ENCODE peak calls at places on chromosomes 13 and 19, in nine cellular contexts. B, E, S, O, K, H, R, P and C are unnamed samples.

GRCh38 chr13:67229438-67230242 is 496 bp downstream of the PCDH9 start:
- DNase-seq in S (no peak), B (no peak), O (no peak), R (no peak), H (no peak), E (no peak), P (peak; percentile 5), K (no peak), C (no peak)

GRCh38 chr13:66546534-66547379 is 683.4 kb downstream of the PCDH9 start:
- DNase-seq in R (no peak), H (no peak), P (no peak), K (no peak), S (no peak), O (no peak), E (no peak), B (no peak), C (no peak)

GRCh38 chr19:46224773-46225172 is 4.8 kb upstream of the IGFL1 start:
- DNase-seq in B (no peak), S (no peak), E (no peak), K (no peak), H (no peak), P (no peak), R (no peak), O (no peak), C (no peak)

GRCh38 chr13:37716796-37717195 is 118.2 kb upstream of the POSTN start:
- DNase-seq in K (no peak), R (no peak), P (no peak), B (no peak), H (no peak), S (no peak), E (no peak), O (no peak), C (no peak)

GRCh38 chr13:74443623-74444022 is 309.4 kb upstream of the KLF12 start:
- DNase-seq in R (no peak), K (no peak), B (no peak), O (no peak), E (no peak), H (no peak), S (no peak), P (no peak), C (no peak)

GRCh38 chr13:41597348-41598041 is 140.1 kb downstream of the RGCC start:
- DNase-seq in O (no peak), K (no peak), S (no peak), P (no peak), B (no peak), H (no peak), E (no peak), R (no peak), C (no peak)

GRCh38 chr13:95188128-95188527 is 113.1 kb downstream of the ABCC4 start:
- DNase-seq in R (no peak), K (no peak), S (no peak), P (no peak), B (no peak), E (no peak), H (no peak), O (no peak), C (no peak)

GRCh38 chr19:7933411-7933810 is 7.5 kb upstream of the CTXN1 start:
- DNase-seq in K (no peak), O (no peak), E (no peak), B (no peak), R (no peak), P (no peak), H (no peak), S (no peak), C (no peak)

GRCh38 chr19:42177686-42178019 is 39.8 kb downstream of the DEDD2 start:
- DNase-seq in E (no peak), O (no peak), P (no peak), R (no peak), B (no peak), H (no peak), S (no peak), K (no peak), C (no peak)
- H3K4me3 ChIP-seq in E (no peak overlapping the region), O (no peak overlapping the region), P (no peak overlapping the region), R (no peak overlapping the region), B (no peak overlapping the region), H (no peak overlapping the region), S (no peak overlapping the region), K (no peak overlapping the region), C (no peak overlapping the region)

DNA sequence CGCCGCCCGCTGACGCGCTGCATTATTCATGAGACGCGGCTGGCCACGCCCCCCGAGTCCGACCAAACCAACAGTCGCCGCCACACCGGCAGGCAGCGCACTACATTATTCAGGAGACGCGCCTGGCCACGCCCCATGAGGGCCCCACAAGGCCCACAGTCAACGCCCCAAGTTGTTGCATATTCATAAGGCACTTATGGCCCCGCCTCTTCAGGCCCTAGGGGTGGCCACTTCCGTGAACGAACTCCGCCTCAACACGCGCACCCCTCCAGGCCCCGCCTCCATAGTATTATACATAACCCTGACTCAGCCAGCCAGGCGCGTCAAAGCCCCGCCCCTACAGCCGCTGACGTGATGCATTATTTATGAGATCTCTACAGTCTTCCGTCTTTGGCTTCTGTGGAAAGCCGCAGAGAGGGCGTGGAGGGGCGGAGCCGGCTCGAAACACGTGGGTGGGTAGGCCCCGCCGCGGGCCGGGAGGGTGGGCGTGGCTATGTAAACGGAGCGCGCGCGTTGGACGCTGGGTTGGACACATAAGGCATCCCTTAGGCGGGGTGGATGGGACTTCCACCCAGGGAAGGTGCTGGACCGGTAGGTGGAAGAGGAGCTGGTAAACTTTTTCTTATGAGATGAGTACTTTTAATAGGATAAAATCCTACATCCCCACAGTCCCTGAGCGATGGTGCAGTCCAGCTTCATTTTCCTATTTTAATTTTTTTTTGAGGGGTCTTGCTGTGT is 423 bp upstream of the ELL start:
- DNase-seq in H (peak; percentile 100), S (peak; percentile 100), K (peak; percentile 100), P (peak; percentile 100), B (peak; percentile 100), R (peak; percentile 100), E (peak; percentile 100), O (peak; percentile 100), C (peak; percentile 100)
- TF ChIP-seq POLR2A in H (peak; percentile 9), S (no peak), K (peak; percentile 31), P (peak; percentile 32), B (no peak), R (no peak), E (no peak), O (peak; percentile 18), C (no peak)

GRCh38 chr19:16327911-16328823 is 3.5 kb downstream of the KLF2 start:
- DNase-seq in B (no peak), K (no peak), O (peak; percentile 93), E (peak; percentile 73), S (peak; percentile 76), P (peak; percentile 92), H (peak; percentile 96), R (peak; percentile 91), C (peak; percentile 76)

GRCh38 chr19:16327131-16327450 is 2.5 kb downstream of the KLF2 start:
- DNase-seq in P (no peak), E (no peak), H (no peak), O (no peak), B (no peak), S (no peak), R (no peak), K (no peak), C (no peak)

GRCh38 chr19:16327501-16327900 is 2.9 kb downstream of the KLF2 start:
- DNase-seq in B (no peak), H (no peak), S (no peak), K (no peak), P (no peak), O (no peak), R (no peak), E (no peak), C (no peak)

GRCh38 chr19:16330368-16330801 is 5.8 kb downstream of the KLF2 start:
- DNase-seq in R (peak; percentile 97), E (peak; percentile 88), S (peak; percentile 37), K (peak; percentile 57), P (no peak), H (peak; percentile 83), O (peak; percentile 75), B (peak; percentile 63), C (peak; percentile 89)

DNA sequence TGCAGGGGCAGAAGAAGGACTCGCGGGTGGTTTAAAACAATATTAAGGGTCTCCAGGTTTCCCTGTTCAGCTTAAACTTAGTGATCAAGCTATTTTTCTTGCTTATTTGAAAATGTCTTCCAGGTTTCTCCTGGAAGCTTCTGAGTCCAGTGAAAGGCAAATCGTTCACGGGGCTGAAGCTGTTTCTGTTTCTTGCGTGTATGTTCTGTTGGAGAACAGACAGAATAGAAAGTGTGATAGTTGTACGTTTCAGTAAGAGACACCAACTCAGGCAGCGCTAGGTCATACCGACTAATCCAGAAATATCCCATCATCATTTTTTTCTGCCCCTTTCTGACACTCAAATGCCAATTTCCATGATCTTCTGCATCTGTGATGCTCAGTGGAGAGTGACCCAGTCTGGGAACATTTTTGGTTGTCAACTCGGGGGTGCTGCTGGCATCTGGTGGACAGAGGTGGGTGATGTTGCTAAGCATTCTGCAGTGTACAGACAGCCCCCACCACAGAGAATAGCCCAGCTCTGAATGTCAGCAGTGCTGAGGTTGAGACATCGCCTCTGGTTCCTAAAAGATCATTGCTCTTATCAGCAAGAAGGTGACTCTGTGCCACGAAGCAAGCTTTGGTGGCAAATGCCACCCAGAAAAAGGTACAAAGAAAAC is 4.3 kb downstream of the KLF2 start:
- DNase-seq in H (no peak), B (no peak), K (no peak), S (peak; percentile 37), E (no peak), O (no peak), R (no peak), P (no peak), C (no peak)
- H3K4me3 ChIP-seq in H (peak overlapping the region; percentile 92), B (peak overlapping the region; percentile 97), K (peak overlapping the region; percentile 74), S (no peak overlapping the region), E (peak overlapping the region; percentile 77), O (peak overlapping the region; percentile 8), R (peak overlapping the region; percentile 96), P (peak overlapping the region; percentile 61), C (no peak overlapping the region)

GRCh38 chr19:17467471-17468301 is 2.6 kb upstream of the SLC27A1 start:
- DNase-seq in S (no peak), E (no peak), R (no peak), H (no peak), B (no peak), O (no peak), K (no peak), P (no peak), C (no peak)

GRCh38 chr19:17469092-17469370 is 1.3 kb upstream of the SLC27A1 start:
- DNase-seq in B (no peak), S (no peak), R (no peak), P (no peak), K (no peak), H (no peak), E (no peak), O (no peak), C (no peak)

GRCh38 chr19:17468302-17469091 is 1.8 kb upstream of the SLC27A1 start:
- DNase-seq in E (peak; percentile 85), H (peak; percentile 91), O (peak; percentile 42), B (peak; percentile 74), R (peak; percentile 76), S (peak; percentile 78), P (no peak), K (no peak), C (no peak)

GRCh38 chr19:17470204-17470841 is at the start of gene SLC27A1:
- DNase-seq in R (peak; percentile 97), H (peak; percentile 100), B (peak; percentile 98), P (peak; percentile 98), S (peak; percentile 100), E (peak; percentile 98), O (peak; percentile 99), K (peak; percentile 96), C (peak; percentile 93)

DNA sequence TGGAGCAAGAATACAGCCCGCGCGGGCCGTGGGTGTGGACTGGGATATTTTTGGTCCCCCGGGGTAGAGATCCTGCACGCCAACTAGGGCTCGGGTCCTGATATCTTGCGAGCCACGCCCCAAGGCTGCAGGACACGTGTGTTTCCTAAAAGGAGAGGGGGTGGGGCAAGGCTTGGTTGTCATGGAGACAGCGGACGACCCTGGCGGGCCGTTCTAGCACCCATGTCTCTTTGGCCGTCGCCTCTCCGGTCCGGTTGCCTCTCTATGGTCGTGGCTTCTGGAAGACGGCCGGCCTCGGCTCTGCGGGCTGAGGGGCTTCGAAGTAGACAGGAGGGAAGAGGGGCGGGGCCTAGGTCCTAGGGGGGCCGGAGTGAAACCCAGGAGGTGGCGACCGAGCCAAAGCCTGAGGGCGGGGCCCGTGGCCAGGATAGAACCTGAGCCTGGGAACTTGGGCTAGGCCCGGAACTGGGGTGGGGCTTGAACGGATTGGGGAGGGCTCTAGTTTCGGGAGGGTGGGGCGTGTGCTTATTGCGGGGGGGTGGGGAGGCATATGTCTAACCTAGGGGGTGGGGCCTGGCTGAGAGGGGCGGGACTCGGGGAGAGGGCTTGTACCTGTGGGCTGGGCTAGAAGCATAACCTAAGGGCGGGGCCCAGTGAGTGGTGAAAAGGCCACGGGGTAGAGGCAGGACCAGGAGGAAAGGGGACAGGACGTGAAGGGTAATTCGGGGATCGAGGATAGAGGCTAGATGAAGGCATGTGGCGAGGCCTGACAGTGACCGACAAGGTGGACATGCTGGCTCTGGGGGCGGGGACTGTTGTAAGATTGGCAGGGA is 737 bp upstream of the SLC27A1 start:
- DNase-seq in H (peak; percentile 99), B (peak; percentile 97), K (peak; percentile 96), E (peak; percentile 98), P (peak; percentile 99), O (peak; percentile 99), S (peak; percentile 98), R (peak; percentile 97), C (peak; percentile 92)
- TF ChIP-seq POLR2A in H (no peak), B (no peak), K (no peak), E (no peak), P (peak; percentile 41), O (peak; percentile 26), S (no peak), R (no peak), C (no peak)